ENCODE peak calls at places on chromosomes 2 and 18, in nine cellular contexts. One of them, this sample, is unnamed.

GRCh38 chr18:58095251-58095650 is 51.2 kb downstream of the NEDD4L start:
- DNase-seq in body of pancreas: no peak
- DNase-seq in HepG2: no peak
- DNase-seq in prostate gland: no peak
- DNase-seq in transverse colon: no peak
- DNase-seq in tibial nerve: no peak
- DNase-seq in stomach: no peak
- DNase-seq in A549: no peak
- DNase-seq in endothelial cell of umbilical vein: no peak
- DNase-seq in this sample: no peak

GRCh38 chr2:224520064-224520463 is 65.1 kb downstream of the CUL3 start:
- DNase-seq in body of pancreas: no peak
- DNase-seq in HepG2: peak; percentile 12
- DNase-seq in prostate gland: no peak
- DNase-seq in transverse colon: no peak
- DNase-seq in tibial nerve: no peak
- DNase-seq in stomach: no peak
- DNase-seq in A549: peak; percentile 17
- DNase-seq in endothelial cell of umbilical vein: no peak
- DNase-seq in this sample: no peak

GRCh38 chr2:715847-716573 is 38.8 kb upstream of the TMEM18 start:
- DNase-seq in body of pancreas: no peak
- DNase-seq in HepG2: no peak
- DNase-seq in prostate gland: no peak
- DNase-seq in transverse colon: no peak
- DNase-seq in tibial nerve: no peak
- DNase-seq in stomach: no peak
- DNase-seq in A549: peak; percentile 36
- DNase-seq in endothelial cell of umbilical vein: no peak
- DNase-seq in this sample: no peak

GRCh38 chr18:74152906-74153305 is 4.6 kb downstream of the TIMM21 start:
- DNase-seq in body of pancreas: no peak
- DNase-seq in HepG2: no peak
- DNase-seq in prostate gland: no peak
- DNase-seq in transverse colon: no peak
- DNase-seq in tibial nerve: no peak
- DNase-seq in stomach: no peak
- DNase-seq in A549: no peak
- DNase-seq in endothelial cell of umbilical vein: no peak
- DNase-seq in this sample: no peak

GRCh38 chr2:8254791-8255447 is 426.9 kb upstream of the ID2 start:
- DNase-seq in body of pancreas: no peak
- DNase-seq in HepG2: no peak
- DNase-seq in prostate gland: no peak
- DNase-seq in transverse colon: no peak
- DNase-seq in tibial nerve: no peak
- DNase-seq in stomach: no peak
- DNase-seq in A549: no peak
- DNase-seq in endothelial cell of umbilical vein: no peak
- DNase-seq in this sample: no peak

GRCh38 chr18:2981212-2981728 is 31.7 kb downstream of the LPIN2 start:
- DNase-seq in body of pancreas: no peak
- DNase-seq in HepG2: no peak
- DNase-seq in prostate gland: no peak
- DNase-seq in transverse colon: no peak
- DNase-seq in tibial nerve: no peak
- DNase-seq in stomach: no peak
- DNase-seq in A549: peak; percentile 86
- DNase-seq in endothelial cell of umbilical vein: peak; percentile 95
- DNase-seq in this sample: no peak

GRCh38 chr2:28617502-28618184 is 121.8 kb downstream of the PLB1 start:
- DNase-seq in body of pancreas: no peak
- DNase-seq in HepG2: no peak
- DNase-seq in prostate gland: peak; percentile 58
- DNase-seq in transverse colon: no peak
- DNase-seq in tibial nerve: no peak
- DNase-seq in stomach: no peak
- DNase-seq in A549: no peak
- DNase-seq in endothelial cell of umbilical vein: peak; percentile 53
- DNase-seq in this sample: no peak

GRCh38 chr2:219639356-219639755 is 11.9 kb downstream of the SLC4A3 start:
- DNase-seq in body of pancreas: no peak
- DNase-seq in HepG2: no peak
- DNase-seq in prostate gland: no peak
- DNase-seq in transverse colon: no peak
- DNase-seq in tibial nerve: no peak
- DNase-seq in stomach: no peak
- DNase-seq in A549: no peak
- DNase-seq in endothelial cell of umbilical vein: no peak
- DNase-seq in this sample: peak; percentile 49

GRCh38 chr18:70417847-70418246 is 129.0 kb downstream of the SOCS6 start:
- DNase-seq in body of pancreas: no peak
- DNase-seq in HepG2: no peak
- DNase-seq in prostate gland: no peak
- DNase-seq in transverse colon: no peak
- DNase-seq in tibial nerve: no peak
- DNase-seq in stomach: no peak
- DNase-seq in A549: no peak
- DNase-seq in endothelial cell of umbilical vein: no peak
- DNase-seq in this sample: no peak

GRCh38 chr18:47794725-47795447 is 135.6 kb downstream of the SMAD2 start:
- DNase-seq in body of pancreas: no peak
- DNase-seq in HepG2: no peak
- DNase-seq in prostate gland: no peak
- DNase-seq in transverse colon: no peak
- DNase-seq in tibial nerve: no peak
- DNase-seq in stomach: no peak
- DNase-seq in A549: no peak
- DNase-seq in endothelial cell of umbilical vein: no peak
- DNase-seq in this sample: no peak

GRCh38 chr18:22214731-22215528 is 45.5 kb downstream of the GATA6 start:
- DNase-seq in body of pancreas: no peak
- DNase-seq in HepG2: no peak
- DNase-seq in prostate gland: no peak
- DNase-seq in transverse colon: no peak
- DNase-seq in tibial nerve: no peak
- DNase-seq in stomach: no peak
- DNase-seq in A549: peak; percentile 22
- DNase-seq in endothelial cell of umbilical vein: peak; percentile 71
- DNase-seq in this sample: no peak

GRCh38 chr2:16652296-16653082 is 13.1 kb downstream of the CYRIA start:
- DNase-seq in body of pancreas: no peak
- DNase-seq in HepG2: no peak
- DNase-seq in prostate gland: no peak
- DNase-seq in transverse colon: no peak
- DNase-seq in tibial nerve: no peak
- DNase-seq in stomach: no peak
- DNase-seq in A549: no peak
- DNase-seq in endothelial cell of umbilical vein: no peak
- DNase-seq in this sample: no peak

GRCh38 chr2:13009027-13009426 is 292.3 kb downstream of the TRIB2 start:
- DNase-seq in body of pancreas: no peak
- DNase-seq in HepG2: no peak
- DNase-seq in prostate gland: no peak
- DNase-seq in transverse colon: no peak
- DNase-seq in tibial nerve: no peak
- DNase-seq in stomach: no peak
- DNase-seq in A549: no peak
- DNase-seq in endothelial cell of umbilical vein: no peak
- DNase-seq in this sample: no peak

GRCh38 chr2:6782523-6783061 is 83.1 kb downstream of the CMPK2 start:
- DNase-seq in body of pancreas: no peak
- DNase-seq in HepG2: no peak
- DNase-seq in prostate gland: no peak
- DNase-seq in transverse colon: no peak
- DNase-seq in tibial nerve: no peak
- DNase-seq in stomach: no peak
- DNase-seq in A549: no peak
- DNase-seq in endothelial cell of umbilical vein: no peak
- DNase-seq in this sample: no peak

DNA sequence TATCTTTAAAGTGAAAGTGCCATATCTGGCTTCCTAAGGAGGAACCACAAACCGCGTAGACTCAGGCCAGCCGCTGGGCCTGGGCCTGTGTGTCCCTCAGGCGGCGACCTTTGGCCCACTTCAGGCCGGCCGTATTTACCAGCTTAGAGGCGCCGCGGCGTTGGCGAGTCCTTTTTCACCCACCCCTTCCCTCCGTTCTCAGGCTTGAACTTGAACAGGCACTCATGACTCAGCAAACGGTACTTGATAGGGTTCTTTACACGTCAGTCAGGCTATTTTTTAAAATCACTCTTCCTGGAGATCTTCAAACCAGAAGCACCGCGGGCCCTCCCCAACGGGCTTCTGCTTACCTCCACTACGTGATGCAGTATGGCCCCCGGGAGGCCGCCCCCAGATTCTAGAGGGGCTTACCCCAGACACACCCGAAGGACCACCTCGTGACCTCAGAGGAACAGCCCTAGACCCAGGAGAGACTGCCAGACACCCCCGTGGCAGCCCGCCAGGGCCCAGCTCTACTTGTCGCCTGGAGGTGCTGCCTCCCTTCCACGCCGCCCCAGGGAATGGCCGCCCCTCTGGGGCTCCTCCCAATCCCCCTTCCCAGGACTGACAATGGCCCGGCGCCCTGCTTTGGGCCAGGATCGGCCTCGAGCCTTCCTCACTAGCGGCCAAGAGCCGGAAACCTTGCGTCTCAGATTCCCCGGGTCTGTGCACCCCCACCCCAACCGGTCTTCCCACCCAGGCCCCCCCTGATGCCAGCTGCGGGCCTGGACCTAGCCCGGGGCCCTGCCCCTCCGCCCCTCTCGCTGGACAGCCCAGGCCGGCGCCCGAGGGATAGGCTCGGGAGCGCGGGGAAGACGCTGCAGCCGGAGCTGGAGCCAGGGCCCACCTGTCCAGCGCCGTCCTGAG is 33.8 kb upstream of the IMPA2 start:
- DNase-seq in body of pancreas: peak; percentile 98
- DNase-seq in HepG2: peak; percentile 79
- DNase-seq in prostate gland: peak; percentile 83
- DNase-seq in transverse colon: peak; percentile 94
- DNase-seq in tibial nerve: peak; percentile 91
- DNase-seq in stomach: peak; percentile 96
- DNase-seq in A549: peak; percentile 98
- DNase-seq in endothelial cell of umbilical vein: peak; percentile 97
- DNase-seq in this sample: peak; percentile 94
- TF ChIP-seq POLR2A in body of pancreas: peak; percentile 60
- TF ChIP-seq POLR2A in HepG2: no peak
- TF ChIP-seq POLR2A in prostate gland: peak; percentile 70
- TF ChIP-seq POLR2A in transverse colon: peak; percentile 61
- TF ChIP-seq POLR2A in tibial nerve: peak; percentile 4
- TF ChIP-seq POLR2A in stomach: no peak
- TF ChIP-seq POLR2A in A549: no peak
- TF ChIP-seq POLR2A in endothelial cell of umbilical vein: peak; percentile 27
- TF ChIP-seq POLR2A in this sample: no peak

GRCh38 chr2:241111443-241111810 is 9.3 kb upstream of the MTERF4 start:
- DNase-seq in body of pancreas: no peak
- DNase-seq in HepG2: no peak
- DNase-seq in prostate gland: no peak
- DNase-seq in transverse colon: no peak
- DNase-seq in tibial nerve: no peak
- DNase-seq in stomach: no peak
- DNase-seq in A549: no peak
- DNase-seq in endothelial cell of umbilical vein: no peak
- DNase-seq in this sample: no peak
- TF ChIP-seq POLR2A in body of pancreas: no peak
- TF ChIP-seq POLR2A in HepG2: no peak
- TF ChIP-seq POLR2A in prostate gland: no peak
- TF ChIP-seq POLR2A in transverse colon: no peak
- TF ChIP-seq POLR2A in tibial nerve: no peak
- TF ChIP-seq POLR2A in stomach: no peak
- TF ChIP-seq POLR2A in A549: no peak
- TF ChIP-seq POLR2A in endothelial cell of umbilical vein: no peak
- TF ChIP-seq POLR2A in this sample: no peak

DNA sequence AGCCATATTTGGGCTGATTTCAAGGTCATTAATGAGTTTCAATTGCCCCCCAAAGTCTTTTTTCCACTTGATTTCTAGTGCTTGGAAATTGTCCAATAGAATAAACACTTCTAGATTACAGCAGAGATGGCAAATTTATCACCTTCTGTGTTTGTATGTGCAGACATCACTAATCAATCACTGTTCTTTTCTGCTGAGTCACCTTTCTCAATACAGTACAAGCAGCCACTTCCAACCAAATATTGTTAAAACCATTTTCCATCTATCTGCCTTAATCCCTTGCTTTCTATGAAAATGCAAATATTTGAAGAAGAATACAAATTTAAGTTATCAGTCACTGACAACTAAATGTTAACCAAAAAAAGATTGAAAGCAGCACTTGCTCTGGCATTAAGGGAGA is 40.2 kb upstream of the ZNF521 start:
- DNase-seq in body of pancreas: no peak
- DNase-seq in HepG2: no peak
- DNase-seq in prostate gland: no peak
- DNase-seq in transverse colon: no peak
- DNase-seq in tibial nerve: no peak
- DNase-seq in stomach: no peak
- DNase-seq in A549: no peak
- DNase-seq in endothelial cell of umbilical vein: no peak
- DNase-seq in this sample: no peak
- TF ChIP-seq POLR2A in body of pancreas: no peak
- TF ChIP-seq POLR2A in HepG2: no peak
- TF ChIP-seq POLR2A in prostate gland: no peak
- TF ChIP-seq POLR2A in transverse colon: no peak
- TF ChIP-seq POLR2A in tibial nerve: no peak
- TF ChIP-seq POLR2A in stomach: no peak
- TF ChIP-seq POLR2A in A549: no peak
- TF ChIP-seq POLR2A in endothelial cell of umbilical vein: no peak
- TF ChIP-seq POLR2A in this sample: no peak

DNA sequence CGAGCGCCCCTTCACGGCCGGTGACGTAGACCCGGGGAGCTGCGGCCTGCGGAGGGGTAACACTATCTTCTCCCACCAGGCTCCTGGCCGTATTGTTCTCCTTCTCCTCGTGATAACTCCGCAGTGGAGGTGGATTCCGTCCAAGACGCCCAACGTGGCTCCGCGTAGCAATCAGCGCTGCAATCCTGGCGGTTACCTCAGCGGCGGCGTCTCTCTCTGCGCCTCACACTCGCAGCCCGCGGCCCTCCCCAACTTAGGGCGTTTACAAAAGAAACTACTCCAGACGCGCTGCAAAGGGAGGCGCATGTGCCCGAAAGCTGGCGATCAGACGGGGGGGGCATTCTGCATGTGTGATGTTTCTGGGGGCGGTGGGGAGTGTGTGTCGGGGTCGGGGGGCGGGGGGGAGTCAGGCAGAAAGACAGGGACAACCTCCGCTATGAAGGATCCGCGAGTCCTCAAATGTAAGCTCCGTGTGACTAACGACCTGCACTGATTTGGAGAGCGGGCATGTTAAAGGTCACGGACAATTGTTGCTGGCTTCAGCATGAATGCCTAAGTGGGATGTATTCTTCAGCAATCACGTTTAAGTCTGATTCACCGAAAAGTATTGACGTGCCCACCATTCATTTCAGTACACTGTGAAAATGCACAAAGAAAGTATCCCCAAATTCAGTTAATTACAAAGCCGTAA is 1.3 kb upstream of the ZNF516 start:
- DNase-seq in body of pancreas: peak; percentile 67
- DNase-seq in HepG2: peak; percentile 22
- DNase-seq in prostate gland: no peak
- DNase-seq in transverse colon: peak; percentile 72
- DNase-seq in tibial nerve: peak; percentile 66
- DNase-seq in stomach: peak; percentile 63
- DNase-seq in A549: peak; percentile 47
- DNase-seq in endothelial cell of umbilical vein: no peak
- DNase-seq in this sample: peak; percentile 85
- TF ChIP-seq POLR2A in body of pancreas: no peak
- TF ChIP-seq POLR2A in HepG2: peak; percentile 50
- TF ChIP-seq POLR2A in prostate gland: no peak
- TF ChIP-seq POLR2A in transverse colon: no peak
- TF ChIP-seq POLR2A in tibial nerve: no peak
- TF ChIP-seq POLR2A in stomach: no peak
- TF ChIP-seq POLR2A in A549: no peak
- TF ChIP-seq POLR2A in endothelial cell of umbilical vein: no peak
- TF ChIP-seq POLR2A in this sample: no peak